ENCODE peak calls at places on chromosomes 12 and 14, in five cellular contexts. One of them, this sample, is unnamed.

GRCh38 chr14:95872777-95873176 is 3.9 kb upstream of the TUNAR start:
- DNase-seq in D341Med: no peak
- DNase-seq in HT-29: no peak
- DNase-seq in NK-92 treated with Interleukin-12 subunit alpha and Interleukin-12 subunit beta, amount 100 ng/mL, for 24 hours: no peak
- DNase-seq in CD4-positive, alpha-beta memory T cell: no peak
- DNase-seq in this sample: no peak

GRCh38 chr12:84658877-84659276 is 253.7 kb downstream of the SLC6A15 start:
- DNase-seq in D341Med: no peak
- DNase-seq in NK-92 treated with Interleukin-12 subunit alpha and Interleukin-12 subunit beta, amount 100 ng/mL, for 24 hours: no peak
- DNase-seq in CD4-positive, alpha-beta memory T cell: no peak
- DNase-seq in HT-29: no peak
- DNase-seq in this sample: no peak

GRCh38 chr14:77044776-77045569 is 16.5 kb upstream of the IRF2BPL start:
- DNase-seq in CD4-positive, alpha-beta memory T cell: no peak
- DNase-seq in HT-29: no peak
- DNase-seq in D341Med: no peak
- DNase-seq in NK-92 treated with Interleukin-12 subunit alpha and Interleukin-12 subunit beta, amount 100 ng/mL, for 24 hours: no peak
- DNase-seq in this sample: peak; percentile 37

GRCh38 chr12:116919706-116920485 is 9.1 kb downstream of the FBXW8 start:
- DNase-seq in NK-92 treated with Interleukin-12 subunit alpha and Interleukin-12 subunit beta, amount 100 ng/mL, for 24 hours: no peak
- DNase-seq in HT-29: no peak
- DNase-seq in D341Med: no peak
- DNase-seq in CD4-positive, alpha-beta memory T cell: no peak
- DNase-seq in this sample: no peak

GRCh38 chr14:100140452-100141132 is 18.9 kb downstream of the DEGS2 start:
- DNase-seq in CD4-positive, alpha-beta memory T cell: no peak
- DNase-seq in NK-92 treated with Interleukin-12 subunit alpha and Interleukin-12 subunit beta, amount 100 ng/mL, for 24 hours: no peak
- DNase-seq in HT-29: peak; percentile 31
- DNase-seq in D341Med: no peak
- DNase-seq in this sample: peak; percentile 69

GRCh38 chr14:69818760-69819191 is 21.7 kb upstream of the SLC10A1 start:
- DNase-seq in HT-29: peak; percentile 85
- DNase-seq in D341Med: peak; percentile 85
- DNase-seq in CD4-positive, alpha-beta memory T cell: peak; percentile 51
- DNase-seq in NK-92 treated with Interleukin-12 subunit alpha and Interleukin-12 subunit beta, amount 100 ng/mL, for 24 hours: no peak
- DNase-seq in this sample: peak; percentile 71

GRCh38 chr12:11886339-11886738 is 184.4 kb upstream of the BCL2L14 start:
- DNase-seq in D341Med: no peak
- DNase-seq in NK-92 treated with Interleukin-12 subunit alpha and Interleukin-12 subunit beta, amount 100 ng/mL, for 24 hours: no peak
- DNase-seq in HT-29: no peak
- DNase-seq in CD4-positive, alpha-beta memory T cell: no peak
- DNase-seq in this sample: no peak

GRCh38 chr14:95502381-95502950 is 14.0 kb downstream of the SYNE3 start:
- DNase-seq in HT-29: no peak
- DNase-seq in NK-92 treated with Interleukin-12 subunit alpha and Interleukin-12 subunit beta, amount 100 ng/mL, for 24 hours: no peak
- DNase-seq in D341Med: no peak
- DNase-seq in CD4-positive, alpha-beta memory T cell: no peak
- DNase-seq in this sample: no peak

GRCh38 chr12:24921251-24922038 is 27.5 kb downstream of the BCAT1 start:
- DNase-seq in NK-92 treated with Interleukin-12 subunit alpha and Interleukin-12 subunit beta, amount 100 ng/mL, for 24 hours: no peak
- DNase-seq in HT-29: no peak
- DNase-seq in D341Med: no peak
- DNase-seq in CD4-positive, alpha-beta memory T cell: no peak
- DNase-seq in this sample: no peak

GRCh38 chr12:131357920-131358319 is 353.0 kb upstream of the SFSWAP start:
- DNase-seq in NK-92 treated with Interleukin-12 subunit alpha and Interleukin-12 subunit beta, amount 100 ng/mL, for 24 hours: no peak
- DNase-seq in CD4-positive, alpha-beta memory T cell: no peak
- DNase-seq in HT-29: no peak
- DNase-seq in D341Med: no peak
- DNase-seq in this sample: no peak

GRCh38 chr12:57896437-57897201 is 44.7 kb upstream of the ATP23 start:
- DNase-seq in CD4-positive, alpha-beta memory T cell: no peak
- DNase-seq in NK-92 treated with Interleukin-12 subunit alpha and Interleukin-12 subunit beta, amount 100 ng/mL, for 24 hours: no peak
- DNase-seq in HT-29: peak; percentile 43
- DNase-seq in D341Med: peak; percentile 75
- DNase-seq in this sample: peak; percentile 47

GRCh38 chr12:57454213-57454565 is 918 bp upstream of the INHBE start:
- DNase-seq in D341Med: no peak
- DNase-seq in HT-29: no peak
- DNase-seq in CD4-positive, alpha-beta memory T cell: no peak
- DNase-seq in NK-92 treated with Interleukin-12 subunit alpha and Interleukin-12 subunit beta, amount 100 ng/mL, for 24 hours: no peak
- DNase-seq in this sample: no peak

GRCh38 chr12:124917841-124918621 is 3.6 kb upstream of the UBC start:
- DNase-seq in HT-29: peak; percentile 59
- DNase-seq in NK-92 treated with Interleukin-12 subunit alpha and Interleukin-12 subunit beta, amount 100 ng/mL, for 24 hours: no peak
- DNase-seq in CD4-positive, alpha-beta memory T cell: no peak
- DNase-seq in D341Med: no peak
- DNase-seq in this sample: no peak

GRCh38 chr12:61385771-61386170 is 874.4 kb upstream of the USP15 start:
- DNase-seq in NK-92 treated with Interleukin-12 subunit alpha and Interleukin-12 subunit beta, amount 100 ng/mL, for 24 hours: no peak
- DNase-seq in D341Med: no peak
- DNase-seq in CD4-positive, alpha-beta memory T cell: no peak
- DNase-seq in HT-29: no peak
- DNase-seq in this sample: no peak

GRCh38 chr12:75487310-75487709 is 6.8 kb downstream of the GLIPR1 start:
- DNase-seq in CD4-positive, alpha-beta memory T cell: no peak
- DNase-seq in D341Med: no peak
- DNase-seq in HT-29: no peak
- DNase-seq in NK-92 treated with Interleukin-12 subunit alpha and Interleukin-12 subunit beta, amount 100 ng/mL, for 24 hours: no peak
- DNase-seq in this sample: no peak

GRCh38 chr12:30806989-30807694 is 52.4 kb upstream of the CAPRIN2 start:
- DNase-seq in CD4-positive, alpha-beta memory T cell: peak; percentile 44
- DNase-seq in D341Med: peak; percentile 63
- DNase-seq in NK-92 treated with Interleukin-12 subunit alpha and Interleukin-12 subunit beta, amount 100 ng/mL, for 24 hours: no peak
- DNase-seq in HT-29: peak; percentile 86
- DNase-seq in this sample: peak; percentile 59

GRCh38 chr14:64255756-64256155 is 38.4 kb downstream of the ESR2 start:
- DNase-seq in D341Med: no peak
- DNase-seq in NK-92 treated with Interleukin-12 subunit alpha and Interleukin-12 subunit beta, amount 100 ng/mL, for 24 hours: no peak
- DNase-seq in HT-29: no peak
- DNase-seq in CD4-positive, alpha-beta memory T cell: no peak
- DNase-seq in this sample: no peak

This sample was measured in small intestine.